ENCODE peak calls at places on chromosomes 1 and 21, in six cellular contexts. O is esophagus muscularis mucosa, S is IMR-90, J is heart left ventricle, K is body of pancreas, H is GM12878. C is an unnamed sample.
A peak's percentile ranks its signal among the peaks of the same experiment; 100 is the strongest.

GRCh38 chr1:189654906-189655305 is 822.8 kb downstream of the BRINP3 start:
- DNase-seq in S (peak; percentile 65), J (no peak), O (no peak), K (no peak), H (no peak), C (no peak)

GRCh38 chr21:14712121-14712520 is 166.0 kb upstream of the SAMSN1 start:
- DNase-seq in O (no peak), J (no peak), K (no peak), S (no peak), H (no peak), C (no peak)

GRCh38 chr21:17343055-17343454 is 169.8 kb upstream of the CXADR start:
- DNase-seq in O (no peak), K (no peak), H (no peak), J (no peak), S (peak; percentile 13), C (no peak)

GRCh38 chr1:27099904-27100796 is 54.8 kb downstream of the SLC9A1 start:
- DNase-seq in J (peak; percentile 43), S (no peak), K (no peak), O (no peak), H (no peak), C (peak; percentile 54)

GRCh38 chr1:184002071-184002470 is 35.5 kb downstream of the COLGALT2 start:
- DNase-seq in S (peak; percentile 95), K (peak; percentile 57), H (no peak), J (peak; percentile 58), O (no peak), C (peak; percentile 54)

GRCh38 chr1:10494754-10495474 is 20.2 kb downstream of the PEX14 start:
- DNase-seq in H (peak; percentile 88), O (peak; percentile 93), S (peak; percentile 61), K (peak; percentile 79), J (peak; percentile 63), C (peak; percentile 40)

GRCh38 chr1:32438136-32438535 is 26.7 kb upstream of the ZBTB8B start:
- DNase-seq in K (no peak), H (no peak), J (no peak), O (no peak), S (no peak), C (no peak)

GRCh38 chr1:203346060-203346754 is 4.7 kb downstream of the FMOD start:
- DNase-seq in H (no peak), K (no peak), O (no peak), J (no peak), S (no peak), C (no peak)

GRCh38 chr1:6295910-6296309 is 35.0 kb upstream of the GPR153 start:
- DNase-seq in J (no peak), S (no peak), K (no peak), H (no peak), O (no peak), C (no peak)

GRCh38 chr1:244970661-244971523 is 106.5 kb upstream of the HNRNPU start:
- DNase-seq in O (peak; percentile 97), J (peak; percentile 95), S (peak; percentile 95), K (peak; percentile 95), H (peak; percentile 74), C (peak; percentile 62)

GRCh38 chr1:33331444-33332356 is 10.8 kb upstream of the A3GALT2 start:
- DNase-seq in J (no peak), K (no peak), O (no peak), S (peak; percentile 29), H (no peak), C (no peak)

GRCh38 chr1:42163536-42164503 is 725 bp downstream of the GUCA2A start:
- DNase-seq in J (no peak), O (no peak), K (no peak), S (no peak), H (no peak), C (no peak)

GRCh38 chr1:188170446-188170845 is 1341.7 kb downstream of the PLA2G4A start:
- DNase-seq in H (no peak), K (no peak), J (no peak), O (no peak), S (no peak), C (no peak)

GRCh38 chr1:117289316-117289715 is 77.9 kb upstream of the MAN1A2 start:
- DNase-seq in J (no peak), O (no peak), K (no peak), S (no peak), H (no peak), C (no peak)

GRCh38 chr1:114154146-114154962 is 685 bp upstream of the SYT6 start:
- DNase-seq in H (no peak), S (no peak), K (peak; percentile 20), J (no peak), O (no peak), C (no peak)

GRCh38 chr1:978069-978834 is 3.6 kb downstream of the PERM1 start:
- DNase-seq in O (no peak), J (peak; percentile 72), K (no peak), S (no peak), H (no peak), C (no peak)

GRCh38 chr1:211192227-211192626 is 58.3 kb upstream of the KCNH1 start:
- DNase-seq in O (no peak), K (no peak), H (no peak), J (no peak), S (no peak), C (no peak)

GRCh38 chr1:217275617-217276398 is 355.1 kb downstream of the GPATCH2 start:
- DNase-seq in S (peak; percentile 88), K (no peak), J (no peak), H (no peak), O (no peak), C (no peak)

GRCh38 chr1:19484338-19484792 is 974 bp downstream of the CAPZB start:
- DNase-seq in O (no peak), S (no peak), J (no peak), H (no peak), K (peak; percentile 22), C (no peak)

GRCh38 chr1:76336951-76337371 is 262.4 kb downstream of the ST6GALNAC3 start:
- DNase-seq in S (peak; percentile 84), J (peak; percentile 76), O (no peak), H (no peak), K (peak; percentile 36), C (no peak)

GRCh38 chr1:199123615-199124014 is 484.8 kb downstream of the PTPRC start:
- DNase-seq in O (no peak), K (no peak), S (peak; percentile 85), J (no peak), H (no peak), C (no peak)

GRCh38 chr1:15167386-15167785 is 13.8 kb downstream of the TMEM51 start:
- DNase-seq in O (no peak), J (no peak), H (no peak), S (peak; percentile 93), K (no peak), C (no peak)

GRCh38 chr1:153922076-153922837 is 515 bp downstream of the GATAD2B start:
- DNase-seq in H (no peak), K (no peak), O (no peak), S (no peak), J (peak; percentile 53), C (no peak)
- TF ChIP-seq POLR2A in H (peak; percentile 64), K (no peak), O (no peak), S (no peak), J (no peak), C (no peak)

GRCh38 chr1:206012086-206012859 is 9.1 kb upstream of the RAB7B start:
- DNase-seq in J (peak; percentile 70), S (no peak), H (peak; percentile 66), K (no peak), O (no peak), C (no peak)
- TF ChIP-seq POLR2A in J (no peak), S (no peak), H (peak; percentile 55), K (no peak), O (no peak), C (no peak)

GRCh38 chr1:175000697-175001187 is 995 bp downstream of the CACYBP start:
- DNase-seq in S (no peak), J (no peak), O (no peak), H (no peak), K (no peak), C (no peak)

GRCh38 chr1:174999216-174999925 is 376 bp upstream of the CACYBP start:
- DNase-seq in J (peak; percentile 97), S (peak; percentile 99), H (peak; percentile 98), K (peak; percentile 98), O (peak; percentile 99), C (peak; percentile 69)

GRCh38 chr1:174998569-174999215 is 1.1 kb upstream of the CACYBP start:
- DNase-seq in S (peak; percentile 36), J (no peak), K (peak; percentile 38), H (peak; percentile 54), O (no peak), C (no peak)

GRCh38 chr1:175002910-175003517 is 3.3 kb downstream of the CACYBP start:
- DNase-seq in O (no peak), J (no peak), H (no peak), K (no peak), S (no peak), C (no peak)

GRCh38 chr1:174999926-175000696 is at the start of gene CACYBP:
- DNase-seq in O (peak; percentile 92), S (peak; percentile 30), K (no peak), H (no peak), J (no peak), C (peak; percentile 66)
- TF ChIP-seq POLR2A in O (no peak), S (no peak), K (peak; percentile 6), H (peak; percentile 86), J (no peak), C (peak; percentile 98)

DNA sequence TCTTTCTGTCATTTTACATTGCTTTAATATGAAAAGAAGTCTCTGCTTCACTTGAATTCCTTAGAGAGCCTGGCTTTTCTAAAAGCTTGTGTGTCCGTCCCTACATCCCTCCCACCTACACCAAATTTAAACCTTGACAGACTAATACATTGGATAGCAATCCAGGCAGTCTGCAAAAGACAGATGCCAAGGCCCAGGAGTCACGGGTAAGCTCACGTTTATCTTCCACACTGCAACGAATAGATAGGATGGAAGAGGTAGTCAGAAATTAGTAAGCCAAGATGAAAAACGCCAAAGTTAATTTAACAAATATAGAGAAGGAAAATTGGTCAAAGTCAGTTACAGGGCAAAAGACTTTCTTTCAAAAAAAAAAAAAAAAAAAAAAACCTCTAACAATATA is 338.1 kb downstream of the SMYD3 start:
- DNase-seq in K (no peak), S (no peak), O (no peak), J (no peak), H (no peak), C (no peak)
- TF ChIP-seq POLR2A in K (no peak), S (no peak), O (no peak), J (no peak), H (no peak), C (no peak)

DNA sequence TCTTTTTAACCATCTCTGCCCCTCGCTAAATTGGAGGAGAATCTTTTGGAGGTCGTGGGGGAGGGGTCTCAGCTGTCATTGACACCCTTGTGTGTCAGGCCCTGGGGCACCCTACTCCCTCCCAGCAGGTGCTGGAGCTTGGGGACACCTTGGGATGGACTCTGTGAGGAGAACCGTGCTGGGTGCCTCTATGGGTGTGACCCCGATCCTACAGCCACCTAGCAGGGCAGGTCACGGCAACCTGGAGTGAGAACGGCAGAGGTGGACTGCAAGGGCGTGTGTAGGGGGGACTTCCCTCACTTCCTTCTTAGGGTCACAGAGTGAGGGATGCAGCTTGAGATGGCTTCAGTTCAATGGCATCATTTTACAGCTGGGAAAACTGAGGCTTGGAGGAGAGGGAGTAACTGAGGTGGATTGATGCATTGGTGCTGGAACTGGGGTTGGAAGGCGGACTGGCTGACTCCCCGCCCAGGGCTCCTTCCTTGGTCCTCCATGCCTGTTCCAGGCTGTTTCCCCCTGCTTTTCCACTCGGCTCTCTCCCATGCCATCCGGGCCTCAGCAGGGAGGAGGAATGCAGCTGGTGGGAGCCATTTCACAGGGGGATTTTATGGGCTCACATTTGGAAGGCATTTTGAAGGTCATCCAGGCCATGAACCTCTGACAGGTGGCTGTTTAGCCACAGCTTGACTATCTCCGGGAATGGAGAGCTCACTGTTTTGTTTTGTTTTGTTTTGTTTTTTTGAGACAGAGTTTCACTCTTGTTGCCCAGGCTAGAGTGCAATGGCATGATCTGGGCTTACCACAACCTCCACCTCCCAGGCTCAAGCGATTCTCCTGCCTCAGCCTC is 18.8 kb upstream of the ARHGEF10L start:
- DNase-seq in S (no peak), O (no peak), J (no peak), K (no peak), H (no peak), C (no peak)
- TF ChIP-seq POLR2A in S (no peak), O (no peak), J (no peak), K (no peak), H (no peak), C (no peak)